ENCODE peak calls at places on chromosome 17, in seven cellular contexts. One of them, this sample, is unnamed.

GRCh38 chr17:43578699-43579569 is 32.8 kb upstream of the ETV4 start:
- DNase-seq in cardiac muscle cell: no peak
- DNase-seq in AG04449: no peak
- DNase-seq in breast epithelium: no peak
- DNase-seq in tibial nerve: no peak
- DNase-seq in Jurkat, Clone E6-1: no peak
- DNase-seq in hepatocyte: peak
- DNase-seq in this sample: no peak

GRCh38 chr17:42456223-42457106 is 2.2 kb upstream of the ATP6V0A1 start:
- DNase-seq in cardiac muscle cell: no peak
- DNase-seq in AG04449: peak
- DNase-seq in breast epithelium: no peak
- DNase-seq in tibial nerve: no peak
- DNase-seq in Jurkat, Clone E6-1: peak
- DNase-seq in hepatocyte: no peak
- DNase-seq in this sample: no peak

GRCh38 chr17:50205111-50205821 is 3.8 kb upstream of the COL1A1 start:
- DNase-seq in cardiac muscle cell: no peak
- DNase-seq in AG04449: no peak
- DNase-seq in breast epithelium: no peak
- DNase-seq in tibial nerve: peak
- DNase-seq in Jurkat, Clone E6-1: no peak
- DNase-seq in hepatocyte: no peak
- DNase-seq in this sample: no peak

GRCh38 chr17:14580494-14580893 is 279.6 kb downstream of the HS3ST3B1 start:
- DNase-seq in cardiac muscle cell: no peak
- DNase-seq in AG04449: no peak
- DNase-seq in breast epithelium: no peak
- DNase-seq in tibial nerve: no peak
- DNase-seq in Jurkat, Clone E6-1: no peak
- DNase-seq in hepatocyte: no peak
- DNase-seq in this sample: no peak

GRCh38 chr17:2433696-2434095 is 32.8 kb upstream of the MNT start:
- DNase-seq in cardiac muscle cell: no peak
- DNase-seq in AG04449: no peak
- DNase-seq in breast epithelium: no peak
- DNase-seq in tibial nerve: no peak
- DNase-seq in Jurkat, Clone E6-1: no peak
- DNase-seq in hepatocyte: no peak
- DNase-seq in this sample: peak

GRCh38 chr17:29195465-29196081 is 15.4 kb upstream of the MYO18A start:
- DNase-seq in cardiac muscle cell: peak
- DNase-seq in AG04449: no peak
- DNase-seq in breast epithelium: no peak
- DNase-seq in tibial nerve: no peak
- DNase-seq in Jurkat, Clone E6-1: peak
- DNase-seq in hepatocyte: no peak
- DNase-seq in this sample: no peak

GRCh38 chr17:44219636-44220210 is at the start of gene UBTF:
- DNase-seq in cardiac muscle cell: peak
- DNase-seq in AG04449: no peak
- DNase-seq in breast epithelium: peak
- DNase-seq in tibial nerve: no peak
- DNase-seq in Jurkat, Clone E6-1: peak
- DNase-seq in hepatocyte: peak
- DNase-seq in this sample: peak

GRCh38 chr17:27612160-27612767 is 18.7 kb upstream of the LGALS9 start:
- DNase-seq in cardiac muscle cell: no peak
- DNase-seq in AG04449: no peak
- DNase-seq in breast epithelium: no peak
- DNase-seq in tibial nerve: no peak
- DNase-seq in Jurkat, Clone E6-1: no peak
- DNase-seq in hepatocyte: no peak
- DNase-seq in this sample: no peak

GRCh38 chr17:77280304-77280910 is 139.6 kb downstream of the SEC14L1 start:
- DNase-seq in cardiac muscle cell: no peak
- DNase-seq in AG04449: no peak
- DNase-seq in breast epithelium: no peak
- DNase-seq in tibial nerve: no peak
- DNase-seq in Jurkat, Clone E6-1: no peak
- DNase-seq in hepatocyte: peak
- DNase-seq in this sample: peak

GRCh38 chr17:49249292-49249794 is 18.8 kb upstream of the PHOSPHO1 start:
- DNase-seq in cardiac muscle cell: peak
- DNase-seq in AG04449: no peak
- DNase-seq in breast epithelium: no peak
- DNase-seq in tibial nerve: no peak
- DNase-seq in Jurkat, Clone E6-1: no peak
- DNase-seq in hepatocyte: no peak
- DNase-seq in this sample: no peak

GRCh38 chr17:75707096-75707720 is 14.1 kb upstream of the ITGB4 start:
- DNase-seq in cardiac muscle cell: no peak
- DNase-seq in AG04449: no peak
- DNase-seq in breast epithelium: no peak
- DNase-seq in tibial nerve: no peak
- DNase-seq in Jurkat, Clone E6-1: no peak
- DNase-seq in hepatocyte: no peak
- DNase-seq in this sample: no peak

GRCh38 chr17:50972579-50972978 is 106.4 kb upstream of the TOB1 start:
- DNase-seq in cardiac muscle cell: no peak
- DNase-seq in AG04449: no peak
- DNase-seq in breast epithelium: no peak
- DNase-seq in tibial nerve: no peak
- DNase-seq in Jurkat, Clone E6-1: no peak
- DNase-seq in hepatocyte: no peak
- DNase-seq in this sample: no peak

GRCh38 chr17:40086150-40087044 is 14.0 kb downstream of the NR1D1 start:
- DNase-seq in cardiac muscle cell: peak
- DNase-seq in AG04449: no peak
- DNase-seq in breast epithelium: no peak
- DNase-seq in tibial nerve: no peak
- DNase-seq in Jurkat, Clone E6-1: no peak
- DNase-seq in hepatocyte: peak
- DNase-seq in this sample: peak

GRCh38 chr17:58331815-58332719 is 3.5 kb upstream of the TSPOAP1 start:
- DNase-seq in cardiac muscle cell: no peak
- DNase-seq in AG04449: no peak
- DNase-seq in breast epithelium: no peak
- DNase-seq in tibial nerve: peak
- DNase-seq in Jurkat, Clone E6-1: peak
- DNase-seq in hepatocyte: no peak
- DNase-seq in this sample: no peak

GRCh38 chr17:58329808-58330543 is 1.4 kb upstream of the TSPOAP1 start:
- DNase-seq in cardiac muscle cell: no peak
- DNase-seq in AG04449: no peak
- DNase-seq in breast epithelium: no peak
- DNase-seq in tibial nerve: no peak
- DNase-seq in Jurkat, Clone E6-1: peak
- DNase-seq in hepatocyte: no peak
- DNase-seq in this sample: no peak

GRCh38 chr17:58330544-58330996 is 2.0 kb upstream of the TSPOAP1 start:
- DNase-seq in cardiac muscle cell: no peak
- DNase-seq in AG04449: no peak
- DNase-seq in breast epithelium: no peak
- DNase-seq in tibial nerve: no peak
- DNase-seq in Jurkat, Clone E6-1: no peak
- DNase-seq in hepatocyte: no peak
- DNase-seq in this sample: no peak

GRCh38 chr17:58332720-58333395 is 4.3 kb upstream of the TSPOAP1 start:
- DNase-seq in cardiac muscle cell: no peak
- DNase-seq in AG04449: no peak
- DNase-seq in breast epithelium: no peak
- DNase-seq in tibial nerve: no peak
- DNase-seq in Jurkat, Clone E6-1: peak
- DNase-seq in hepatocyte: no peak
- DNase-seq in this sample: no peak

DNA sequence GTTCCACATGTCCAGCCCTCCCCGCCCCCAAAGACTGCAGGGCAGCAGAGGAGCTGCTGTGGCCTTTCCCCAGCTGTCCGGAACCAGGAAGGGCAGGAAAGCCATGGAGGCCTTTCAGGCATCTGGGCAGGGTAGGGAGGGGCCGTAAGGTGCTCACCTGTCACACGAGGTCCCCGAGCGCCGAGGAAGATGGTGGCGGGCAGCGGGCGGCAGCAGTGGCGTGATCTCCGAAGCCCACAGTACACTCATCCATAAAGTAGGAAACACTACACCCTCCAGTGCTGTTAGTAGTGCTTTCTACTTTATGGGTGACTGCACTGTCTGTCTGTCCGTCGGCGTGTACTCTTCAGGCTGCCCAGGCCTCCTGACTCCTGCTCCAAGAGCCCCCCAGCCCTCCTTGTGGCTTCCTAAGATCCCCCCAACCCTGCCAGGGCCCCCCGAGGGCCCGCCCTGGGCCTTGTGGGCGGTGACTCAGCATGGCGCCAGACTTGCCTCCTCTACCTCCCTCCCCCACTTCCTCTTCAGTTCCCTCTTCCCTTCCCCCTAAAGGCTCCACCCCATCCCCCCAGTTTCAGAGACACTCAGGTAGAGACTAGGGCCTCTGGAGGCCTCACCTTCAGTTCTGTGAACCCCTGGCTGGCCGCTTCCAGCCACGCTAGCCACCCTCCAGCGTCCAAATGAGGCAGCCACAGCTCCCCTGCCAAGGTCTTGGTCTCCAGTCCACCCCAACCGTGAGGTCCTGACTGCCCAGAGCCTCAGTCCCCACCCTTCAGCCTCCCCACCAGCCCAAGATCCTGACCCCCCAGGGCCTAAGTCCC is 2.6 kb upstream of the TSPOAP1 start:
- DNase-seq in cardiac muscle cell: no peak
- DNase-seq in AG04449: no peak
- DNase-seq in breast epithelium: no peak
- DNase-seq in tibial nerve: no peak
- DNase-seq in Jurkat, Clone E6-1: peak
- DNase-seq in hepatocyte: no peak
- DNase-seq in this sample: no peak
- H3K4me3 ChIP-seq in cardiac muscle cell: no peak
- H3K4me3 ChIP-seq in AG04449: no peak
- H3K4me3 ChIP-seq in breast epithelium: peak
- H3K4me3 ChIP-seq in tibial nerve: peak
- H3K4me3 ChIP-seq in Jurkat, Clone E6-1: peak
- H3K4me3 ChIP-seq in hepatocyte: no peak
- H3K4me3 ChIP-seq in this sample: peak

DNA sequence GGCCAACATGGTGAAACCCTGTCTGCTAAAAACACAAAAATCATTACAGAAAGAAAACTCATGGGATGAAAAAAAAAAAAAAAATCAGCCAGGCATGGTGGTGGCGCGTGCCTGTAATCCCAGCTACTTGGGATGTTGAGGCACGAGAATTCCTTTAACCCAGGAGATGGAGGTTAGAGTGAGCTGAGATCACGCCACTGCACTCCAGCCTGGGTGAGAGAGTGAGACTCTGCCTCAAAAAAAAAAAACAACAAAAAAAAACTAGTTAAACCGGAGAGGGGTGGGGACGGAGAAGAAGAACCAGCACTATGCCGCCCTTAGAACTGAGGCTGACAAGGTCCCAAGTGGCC is 7.4 kb upstream of the NOTUM start:
- DNase-seq in cardiac muscle cell: no peak
- DNase-seq in AG04449: no peak
- DNase-seq in breast epithelium: no peak
- DNase-seq in tibial nerve: no peak
- DNase-seq in Jurkat, Clone E6-1: no peak
- DNase-seq in hepatocyte: no peak
- DNase-seq in this sample: no peak
- H3K4me3 ChIP-seq in cardiac muscle cell: no peak
- H3K4me3 ChIP-seq in AG04449: no peak
- H3K4me3 ChIP-seq in breast epithelium: peak
- H3K4me3 ChIP-seq in tibial nerve: no peak
- H3K4me3 ChIP-seq in Jurkat, Clone E6-1: no peak
- H3K4me3 ChIP-seq in hepatocyte: no peak
- H3K4me3 ChIP-seq in this sample: no peak

GRCh38 chr17:4838306-4838785 is 5.2 kb downstream of the MINK1 start:
- DNase-seq in cardiac muscle cell: no peak
- DNase-seq in AG04449: no peak
- DNase-seq in breast epithelium: no peak
- DNase-seq in tibial nerve: no peak
- DNase-seq in Jurkat, Clone E6-1: no peak
- DNase-seq in hepatocyte: no peak
- DNase-seq in this sample: no peak

GRCh38 chr17:4837471-4838305 is 4.5 kb downstream of the MINK1 start:
- DNase-seq in cardiac muscle cell: no peak
- DNase-seq in AG04449: no peak
- DNase-seq in breast epithelium: no peak
- DNase-seq in tibial nerve: no peak
- DNase-seq in Jurkat, Clone E6-1: no peak
- DNase-seq in hepatocyte: no peak
- DNase-seq in this sample: no peak

GRCh38 chr17:4834621-4835020 is 1.5 kb downstream of the MINK1 start:
- DNase-seq in cardiac muscle cell: no peak
- DNase-seq in AG04449: no peak
- DNase-seq in breast epithelium: no peak
- DNase-seq in tibial nerve: no peak
- DNase-seq in Jurkat, Clone E6-1: no peak
- DNase-seq in hepatocyte: no peak
- DNase-seq in this sample: no peak

GRCh38 chr17:4833941-4834501 is 881 bp downstream of the MINK1 start:
- DNase-seq in cardiac muscle cell: peak
- DNase-seq in AG04449: no peak
- DNase-seq in breast epithelium: no peak
- DNase-seq in tibial nerve: no peak
- DNase-seq in Jurkat, Clone E6-1: no peak
- DNase-seq in hepatocyte: peak
- DNase-seq in this sample: no peak

DNA sequence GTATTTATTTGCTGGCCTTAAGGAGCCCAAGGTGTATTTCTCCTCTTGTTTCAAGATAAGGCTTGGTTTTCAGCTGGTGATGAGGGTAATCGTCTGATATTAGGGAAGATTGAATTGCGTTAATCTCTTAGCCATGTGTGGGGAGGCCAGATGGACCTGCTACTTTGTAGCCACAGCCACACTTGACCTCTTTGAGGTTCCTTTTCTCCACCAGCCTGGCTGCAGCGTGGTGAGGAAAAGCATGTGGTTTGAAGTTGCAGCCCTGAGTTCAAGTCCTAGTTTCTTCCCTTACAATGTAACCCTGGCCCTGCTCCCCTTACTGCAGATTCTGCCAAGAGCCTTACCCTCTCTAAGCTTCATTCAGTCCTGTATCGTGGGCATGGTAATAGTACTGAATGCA is 3.1 kb downstream of the MINK1 start:
- DNase-seq in cardiac muscle cell: no peak
- DNase-seq in AG04449: no peak
- DNase-seq in breast epithelium: no peak
- DNase-seq in tibial nerve: no peak
- DNase-seq in Jurkat, Clone E6-1: no peak
- DNase-seq in hepatocyte: no peak
- DNase-seq in this sample: no peak
- H3K4me3 ChIP-seq in cardiac muscle cell: no peak
- H3K4me3 ChIP-seq in AG04449: no peak
- H3K4me3 ChIP-seq in breast epithelium: no peak
- H3K4me3 ChIP-seq in tibial nerve: no peak
- H3K4me3 ChIP-seq in Jurkat, Clone E6-1: no peak
- H3K4me3 ChIP-seq in hepatocyte: no peak
- H3K4me3 ChIP-seq in this sample: no peak

DNA sequence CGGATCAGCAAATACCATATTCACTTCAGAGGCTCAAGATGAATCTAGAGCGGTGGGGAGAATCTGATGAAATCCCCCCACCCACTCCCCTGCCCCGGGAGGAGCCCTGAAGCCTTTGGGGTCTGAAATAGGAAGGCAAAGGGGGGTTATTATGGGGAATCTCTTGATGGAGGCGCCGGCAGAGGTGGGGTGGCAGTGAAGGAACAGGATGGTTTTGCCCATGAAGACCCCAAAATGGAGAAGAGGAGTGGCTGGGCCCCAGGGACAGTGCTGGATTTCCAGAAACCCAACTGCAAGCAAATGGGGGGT is 637 bp downstream of the WNT3 start:
- DNase-seq in cardiac muscle cell: no peak
- DNase-seq in AG04449: no peak
- DNase-seq in breast epithelium: no peak
- DNase-seq in tibial nerve: no peak
- DNase-seq in Jurkat, Clone E6-1: no peak
- DNase-seq in hepatocyte: no peak
- DNase-seq in this sample: no peak
- H3K4me3 ChIP-seq in cardiac muscle cell: no peak
- H3K4me3 ChIP-seq in AG04449: no peak
- H3K4me3 ChIP-seq in breast epithelium: no peak
- H3K4me3 ChIP-seq in tibial nerve: no peak
- H3K4me3 ChIP-seq in Jurkat, Clone E6-1: no peak
- H3K4me3 ChIP-seq in hepatocyte: no peak
- H3K4me3 ChIP-seq in this sample: no peak

This sample was measured in lower leg skin.